ENCODE peak calls at places on chromosomes 4 and X, in five cellular contexts. I is cerebellar cortex, D is RWPE1, M is ACHN, C is ovary. F is an unnamed sample.

GRCh38 chr4:147596976-147597375 is 20.2 kb upstream of the TMEM184C start:
- DNase-seq in C (no peak), I (no peak), M (peak; percentile 56), D (peak; percentile 81), F (no peak)

GRCh38 chr4:109472343-109472761 is 38.7 kb downstream of the SEC24B start:
- DNase-seq in M (peak; percentile 23), D (peak; percentile 32), I (no peak), C (no peak), F (no peak)

GRCh38 chr4:170005472-170005871 is 20.7 kb downstream of the MFAP3L start:
- DNase-seq in C (no peak), M (no peak), D (no peak), I (no peak), F (no peak)

GRCh38 chr4:52864816-52865215 is 2.7 kb downstream of the RASL11B start:
- DNase-seq in C (peak; percentile 38), D (no peak), I (no peak), M (no peak), F (no peak)

GRCh38 chrX:119481218-119481875 is 13.1 kb downstream of the SLC25A5 start:
- DNase-seq in M (no peak), C (no peak), I (no peak), D (no peak), F (no peak)

GRCh38 chr4:40046311-40046980 is 10.2 kb upstream of the N4BP2 start:
- DNase-seq in I (no peak), D (no peak), C (no peak), M (no peak), F (no peak)

GRCh38 chrX:3346436-3347329 is at the start of gene MXRA5:
- DNase-seq in M (no peak), I (no peak), C (no peak), D (peak; percentile 0), F (no peak)

GRCh38 chr4:149113804-149114430 is 671.7 kb upstream of the NR3C2 start:
- DNase-seq in D (peak; percentile 10), I (no peak), M (peak; percentile 42), C (no peak), F (no peak)

GRCh38 chrX:95058815-95059214 is 1384.8 kb downstream of the FAM133A start:
- DNase-seq in M (peak; percentile 82), I (no peak), C (no peak), D (peak; percentile 1), F (no peak)

GRCh38 chr4:146477054-146477453 is 44.7 kb downstream of the SLC10A7 start:
- DNase-seq in I (no peak), D (no peak), C (no peak), M (no peak), F (no peak)

GRCh38 chr4:151409470-151410313 is 716 bp downstream of the FHIP1A start:
- DNase-seq in I (peak; percentile 79), M (peak; percentile 30), D (peak; percentile 41), C (peak; percentile 53), F (no peak)

GRCh38 chr4:22237155-22237751 is 278.6 kb downstream of the ADGRA3 start:
- DNase-seq in M (peak; percentile 63), I (peak; percentile 35), D (no peak), C (no peak), F (no peak)

GRCh38 chr4:71186566-71187398 is 152.0 kb upstream of the SLC4A4 start:
- DNase-seq in M (peak; percentile 80), C (no peak), I (peak; percentile 44), D (peak; percentile 9), F (peak; percentile 33)

GRCh38 chrX:18099745-18100144 is 120.9 kb downstream of the BEND2 start:
- DNase-seq in C (no peak), D (no peak), I (no peak), M (no peak), F (no peak)

GRCh38 chr4:29722253-29722652 is 997.9 kb upstream of the PCDH7 start:
- DNase-seq in D (no peak), C (no peak), M (no peak), I (no peak), F (no peak)

GRCh38 chrX:134512566-134512965 is 52.6 kb downstream of the HPRT1 start:
- DNase-seq in D (peak; percentile 91), C (no peak), I (no peak), M (peak; percentile 80), F (no peak)

GRCh38 chrX:19602866-19603620 is 87.7 kb upstream of the MAP3K15 start:
- DNase-seq in D (peak; percentile 41), C (no peak), M (peak; percentile 43), I (no peak), F (no peak)

GRCh38 chr4:39278476-39278875 is 87.7 kb downstream of the RFC1 start:
- DNase-seq in D (no peak), M (no peak), C (no peak), I (no peak), F (peak; percentile 6)

GRCh38 chr4:16104520-16104919 is 20.7 kb upstream of the PROM1 start:
- DNase-seq in D (no peak), M (no peak), I (no peak), C (no peak), F (no peak)

GRCh38 chr4:22668301-22668700 is 24.4 kb upstream of the GBA3 start:
- DNase-seq in C (no peak), D (no peak), M (peak; percentile 4), I (no peak), F (no peak)

GRCh38 chr4:108188770-108189169 is 20.0 kb upstream of the LEF1 start:
- DNase-seq in M (no peak), I (no peak), C (no peak), D (no peak), F (no peak)

GRCh38 chr4:152106113-152106763 is 345.4 kb upstream of the GATB start:
- DNase-seq in C (peak; percentile 51), I (no peak), M (peak; percentile 90), D (peak; percentile 90), F (no peak)

GRCh38 chrX:17703201-17703600 is 34.1 kb upstream of the SCML1 start:
- DNase-seq in D (no peak), M (no peak), I (no peak), C (no peak), F (no peak)

GRCh38 chr4:174561556-174561955 is 39.3 kb upstream of the HPGD start:
- DNase-seq in M (no peak), C (no peak), D (no peak), I (no peak), F (no peak)

GRCh38 chr4:77360451-77360850 is 203.4 kb downstream of the CCNG2 start:
- DNase-seq in C (no peak), M (no peak), I (no peak), D (no peak), F (no peak)

GRCh38 chr4:53705972-53706371 is 114.7 kb upstream of the LNX1 start:
- DNase-seq in D (no peak), M (no peak), I (no peak), C (no peak), F (no peak)